ENCODE peak calls at places on chromosomes 13 and 19, in six cellular contexts. L is lung microvascular endothelial cell; Q is neural progenitor cell; N is RWPE2; P is Ammon's horn; B is stimulated activated CD4-positive, alpha-beta T cell treated with anti-CD3 and anti-CD28 coated beads, Interleukin-1b, Interleukin-23, amount 100 ng/mL, for 1 hour. S is an unnamed sample.

GRCh38 chr19:16185925-16186234 is 670 bp downstream of the FAM32A start:
- DNase-seq in L (no peak), Q (no peak), N (no peak), P (no peak), B (no peak), S (no peak)

GRCh38 chr19:37928527-37929286 is 21.7 kb downstream of the SIPA1L3 start:
- DNase-seq in L (no peak), Q (no peak), N (no peak), P (no peak), B (no peak), S (no peak)

GRCh38 chr13:44620057-44620456 is 43.9 kb upstream of the TSC22D1 start:
- DNase-seq in L (no peak), Q (peak), N (no peak), P (no peak), B (no peak), S (no peak)

GRCh38 chr19:54451331-54451871 is 2.4 kb downstream of the LENG8 start:
- DNase-seq in L (no peak), Q (no peak), N (no peak), P (no peak), B (no peak), S (peak)

GRCh38 chr19:54795763-54796162 is 7.6 kb upstream of the KIR2DL4 start:
- DNase-seq in L (no peak), Q (no peak), N (no peak), P (no peak), B (no peak), S (no peak)

GRCh38 chr13:21736926-21737325 is 66.1 kb downstream of the FGF9 start:
- DNase-seq in L (no peak), Q (no peak), N (no peak), P (no peak), B (no peak), S (no peak)

GRCh38 chr13:113904411-113904810 is 40.5 kb upstream of the GAS6 start:
- DNase-seq in L (peak), Q (peak), N (no peak), P (peak), B (no peak), S (no peak)

GRCh38 chr13:21749410-21749809 is 78.5 kb downstream of the FGF9 start:
- DNase-seq in L (no peak), Q (no peak), N (no peak), P (no peak), B (no peak), S (no peak)

GRCh38 chr19:45419396-45419795 is 4.3 kb downstream of the ERCC1 start:
- DNase-seq in L (no peak), Q (no peak), N (no peak), P (peak), B (no peak), S (no peak)

GRCh38 chr13:24459234-24459633 is 53.3 kb downstream of the PARP4 start:
- DNase-seq in L (peak), Q (no peak), N (no peak), P (no peak), B (no peak), S (no peak)

GRCh38 chr13:97205971-97206370 is 16.2 kb upstream of the MBNL2 start:
- DNase-seq in L (peak), Q (no peak), N (no peak), P (no peak), B (no peak), S (no peak)

GRCh38 chr13:64239372-64239771 is 2823.7 kb upstream of the PCDH20 start:
- DNase-seq in L (no peak), Q (no peak), N (no peak), P (no peak), B (no peak), S (no peak)

GRCh38 chr19:48170817-48171347 is 402 bp downstream of the ZSWIM9 start:
- DNase-seq in L (no peak), Q (peak), N (no peak), P (no peak), B (no peak), S (no peak)

GRCh38 chr19:30069535-30070197 is 127.6 kb downstream of the URI1 start:
- DNase-seq in L (no peak), Q (no peak), N (peak), P (no peak), B (no peak), S (peak)

GRCh38 chr13:109835321-109835720 is 48.9 kb upstream of the IRS2 start:
- DNase-seq in L (no peak), Q (no peak), N (no peak), P (peak), B (no peak), S (no peak)

GRCh38 chr13:44819245-44819644 is 170.0 kb downstream of the NUFIP1 start:
- DNase-seq in L (peak), Q (no peak), N (no peak), P (no peak), B (no peak), S (no peak)

GRCh38 chr19:7731218-7731595 is 703 bp downstream of the CLEC4G start:
- DNase-seq in L (no peak), Q (no peak), N (no peak), P (no peak), B (no peak), S (no peak)

GRCh38 chr13:20711301-20712044 is 8.0 kb downstream of the IL17D start:
- DNase-seq in L (no peak), Q (peak), N (no peak), P (no peak), B (no peak), S (no peak)

GRCh38 chr19:5386841-5387240 is 46.2 kb upstream of the PTPRS start:
- DNase-seq in L (no peak), Q (no peak), N (no peak), P (no peak), B (no peak), S (no peak)

GRCh38 chr19:8611391-8611883 is 922 bp upstream of the ADAMTS10 start:
- DNase-seq in L (no peak), Q (no peak), N (no peak), P (no peak), B (no peak), S (no peak)

GRCh38 chr13:106129273-106129672 is 406.2 kb downstream of the EFNB2 start:
- DNase-seq in L (no peak), Q (no peak), N (no peak), P (no peak), B (no peak), S (no peak)

GRCh38 chr19:6970021-6970420 is 51.2 kb downstream of the MBD3L2B start:
- DNase-seq in L (no peak), Q (no peak), N (no peak), P (no peak), B (no peak), S (no peak)

GRCh38 chr19:16153582-16154336 is 10.3 kb downstream of the HSH2D start:
- DNase-seq in L (no peak), Q (peak), N (no peak), P (no peak), B (no peak), S (no peak)

GRCh38 chr13:26971990-26972888 is 199.4 kb downstream of the USP12 start:
- DNase-seq in L (no peak), Q (peak), N (no peak), P (no peak), B (no peak), S (no peak)

GRCh38 chr13:95267662-95268369 is 33.4 kb downstream of the ABCC4 start:
- DNase-seq in L (peak), Q (no peak), N (no peak), P (no peak), B (no peak), S (no peak)

GRCh38 chr13:70960841-70961443 is 852.7 kb upstream of the KLHL1 start:
- DNase-seq in L (peak), Q (peak), N (no peak), P (peak), B (no peak), S (no peak)

GRCh38 chr19:38852231-38853044 is 2.7 kb upstream of the HNRNPL start:
- DNase-seq in L (peak), Q (peak), N (no peak), P (peak), B (no peak), S (no peak)

GRCh38 chr19:19417618-19418270 is 12.3 kb downstream of the GATAD2A start:
- DNase-seq in L (no peak), Q (no peak), N (no peak), P (no peak), B (no peak), S (no peak)

GRCh38 chr19:12777217-12778019 is 2.1 kb upstream of the HOOK2 start:
- DNase-seq in L (peak), Q (peak), N (no peak), P (peak), B (peak), S (no peak)

GRCh38 chr19:55310498-55310897 is 14.6 kb downstream of the TMEM150B start:
- DNase-seq in L (no peak), Q (no peak), N (no peak), P (no peak), B (no peak), S (no peak)

GRCh38 chr13:89686171-89686570 is 1661.3 kb upstream of the MIR17HG start:
- DNase-seq in L (no peak), Q (no peak), N (no peak), P (no peak), B (no peak), S (no peak)

GRCh38 chr19:30312582-30313352 is 59.4 kb upstream of the ZNF536 start:
- DNase-seq in L (no peak), Q (no peak), N (peak), P (no peak), B (no peak), S (no peak)

GRCh38 chr13:21330126-21330861 is 128.8 kb downstream of the ZDHHC20 start:
- DNase-seq in L (no peak), Q (no peak), N (no peak), P (no peak), B (no peak), S (no peak)

GRCh38 chr19:50835103-50835784 is 1.9 kb upstream of the KLK15 start:
- DNase-seq in L (no peak), Q (no peak), N (no peak), P (no peak), B (no peak), S (peak)

GRCh38 chr13:63425131-63425530 is 2009.5 kb upstream of the PCDH20 start:
- DNase-seq in L (no peak), Q (no peak), N (no peak), P (no peak), B (no peak), S (no peak)

GRCh38 chr19:58335630-58336029 is 8.8 kb downstream of the ZSCAN22 start:
- DNase-seq in L (no peak), Q (no peak), N (no peak), P (no peak), B (no peak), S (no peak)

GRCh38 chr13:74767031-74767430 is 632.8 kb upstream of the KLF12 start:
- DNase-seq in L (no peak), Q (no peak), N (no peak), P (no peak), B (no peak), S (no peak)

S was measured in chondrocyte.